ENCODE peak calls at places on chromosomes 16 and 17, in four cellular contexts. V is NCI-H1930, P is NCI-H1092 treated with DMSO at 0.1 percent for 48 hours, G is omental fat pad. S is an unnamed sample.

GRCh38 chr16:58026705-58027340 is 1.3 kb downstream of the MMP15 start:
- DNase-seq in V (peak), P (peak), G (no peak), S (no peak)

GRCh38 chr16:17448640-17449638 is 21.8 kb downstream of the XYLT1 start:
- DNase-seq in V (no peak), P (peak), G (no peak), S (no peak)

GRCh38 chr17:75364078-75364477 is 41.4 kb downstream of the GRB2 start:
- DNase-seq in V (no peak), P (no peak), G (no peak), S (no peak)

GRCh38 chr17:79951361-79952264 is 84.1 kb downstream of the TBC1D16 start:
- DNase-seq in V (no peak), P (peak), G (no peak), S (peak)

GRCh38 chr16:29784157-29784556 is 6.1 kb downstream of the ZG16 start:
- DNase-seq in V (no peak), P (no peak), G (no peak), S (no peak)

GRCh38 chr17:76643553-76644148 is at the start of gene ST6GALNAC1:
- DNase-seq in V (no peak), P (no peak), G (no peak), S (no peak)

GRCh38 chr17:4872786-4873185 is 26.6 kb upstream of the C17orf107 start:
- DNase-seq in V (no peak), P (no peak), G (no peak), S (peak)

GRCh38 chr17:48002208-48002919 is 31.5 kb downstream of the CDK5RAP3 start:
- DNase-seq in V (no peak), P (no peak), G (no peak), S (no peak)

GRCh38 chr16:23478566-23478965 is 25.6 kb upstream of the COG7 start:
- DNase-seq in V (no peak), P (no peak), G (no peak), S (no peak)